ENCODE peak calls at places on chromosomes 6 and 20, in six cellular contexts. C is endothelial cell of umbilical vein, V is HepG2, J is A549, F is K562, Q is HCT116. N is an unnamed sample.

GRCh38 chr6:25232478-25232877 is 46.7 kb upstream of the CARMIL1 start:
- DNase-seq in C (no peak), V (no peak), J (no peak), F (no peak), Q (no peak), N (no peak)

GRCh38 chr6:163883946-163884345 is 469.4 kb downstream of the QKI start:
- DNase-seq in C (no peak), V (no peak), J (no peak), F (no peak), Q (no peak), N (peak)

GRCh38 chr6:45411959-45412358 is 34.2 kb upstream of the SUPT3H start:
- DNase-seq in C (no peak), V (no peak), J (no peak), F (no peak), Q (no peak), N (no peak)

GRCh38 chr20:53322651-53323050 is 271.0 kb downstream of the ZNF217 start:
- DNase-seq in C (no peak), V (no peak), J (no peak), F (no peak), Q (no peak), N (no peak)

GRCh38 chr6:1477432-1478090 is 88.2 kb downstream of the FOXF2 start:
- DNase-seq in C (peak), V (no peak), J (peak), F (no peak), Q (no peak), N (no peak)

GRCh38 chr6:90025418-90026089 is 131.3 kb downstream of the GJA10 start:
- DNase-seq in C (no peak), V (no peak), J (no peak), F (no peak), Q (peak), N (peak)

GRCh38 chr6:123926000-123926399 is 122.3 kb downstream of the NKAIN2 start:
- DNase-seq in C (no peak), V (no peak), J (no peak), F (no peak), Q (no peak), N (no peak)

GRCh38 chr20:62482970-62483369 is 7.2 kb upstream of the GATA5 start:
- DNase-seq in C (no peak), V (no peak), J (no peak), F (no peak), Q (no peak), N (no peak)

GRCh38 chr6:142300758-142301251 is 1.0 kb upstream of the ADGRG6 start:
- DNase-seq in C (peak), V (peak), J (peak), F (no peak), Q (peak), N (no peak)

GRCh38 chr6:161044335-161044734 is 52.8 kb downstream of the MAP3K4 start:
- DNase-seq in C (no peak), V (no peak), J (no peak), F (no peak), Q (no peak), N (no peak)

GRCh38 chr6:46090115-46091079 is 39.4 kb upstream of the ENPP4 start:
- DNase-seq in C (peak), V (peak), J (peak), F (peak), Q (peak), N (peak)

GRCh38 chr20:54292186-54292585 is 84.3 kb downstream of the PFDN4 start:
- DNase-seq in C (peak), V (no peak), J (no peak), F (no peak), Q (no peak), N (no peak)

GRCh38 chr6:35642471-35643161 is 46.1 kb downstream of the FKBP5 start:
- DNase-seq in C (no peak), V (no peak), J (no peak), F (no peak), Q (no peak), N (no peak)

GRCh38 chr6:86856937-86857563 is 80.3 kb upstream of the HTR1E start:
- DNase-seq in C (peak), V (peak), J (peak), F (peak), Q (peak), N (peak)

GRCh38 chr6:105836889-105837288 is 249.2 kb upstream of the PRDM1 start:
- DNase-seq in C (no peak), V (no peak), J (no peak), F (no peak), Q (no peak), N (no peak)

GRCh38 chr20:16003310-16003709 is 569.9 kb downstream of the KIF16B start:
- DNase-seq in C (no peak), V (no peak), J (no peak), F (no peak), Q (no peak), N (no peak)

GRCh38 chr6:104689551-104690205 is 170.0 kb downstream of the HACE1 start:
- DNase-seq in C (no peak), V (no peak), J (no peak), F (no peak), Q (peak), N (no peak)

GRCh38 chr6:26141378-26141901 is 54.2 kb downstream of the HFE start:
- DNase-seq in C (no peak), V (peak), J (no peak), F (no peak), Q (no peak), N (no peak)

GRCh38 chr6:144066745-144067484 is 28.5 kb downstream of the SF3B5 start:
- DNase-seq in C (no peak), V (no peak), J (no peak), F (no peak), Q (no peak), N (peak)

GRCh38 chr6:36957773-36958271 is 3.3 kb downstream of the PI16 start:
- DNase-seq in C (no peak), V (no peak), J (no peak), F (no peak), Q (no peak), N (no peak)

GRCh38 chr6:13614126-13614925 is 809 bp upstream of the NOL7 start:
- DNase-seq in C (no peak), V (peak), J (peak), F (no peak), Q (no peak), N (peak)

GRCh38 chr20:45359069-45359405 is 3.9 kb upstream of the SYS1 start:
- DNase-seq in C (peak), V (no peak), J (no peak), F (no peak), Q (no peak), N (no peak)

GRCh38 chr20:2133318-2134183 is 31.9 kb downstream of the STK35 start:
- DNase-seq in C (no peak), V (no peak), J (peak), F (no peak), Q (no peak), N (peak)

GRCh38 chr6:151681426-151682059 is 125.9 kb upstream of the ESR1 start:
- DNase-seq in C (no peak), V (peak), J (no peak), F (no peak), Q (no peak), N (no peak)

GRCh38 chr6:90080876-90081464 is 186.7 kb downstream of the GJA10 start:
- DNase-seq in C (no peak), V (no peak), J (no peak), F (no peak), Q (no peak), N (no peak)

GRCh38 chr6:152124432-152125074 is 317.1 kb downstream of the ESR1 start:
- DNase-seq in C (peak), V (peak), J (peak), F (peak), Q (peak), N (peak)

GRCh38 chr6:53119349-53119748 is 29.3 kb downstream of the GCM1 start:
- DNase-seq in C (no peak), V (peak), J (peak), F (no peak), Q (no peak), N (no peak)

GRCh38 chr20:17431621-17432364 is 99.4 kb downstream of the BFSP1 start:
- DNase-seq in C (peak), V (peak), J (peak), F (peak), Q (peak), N (peak)

GRCh38 chr20:7463290-7463689 is 477.0 kb downstream of the HAO1 start:
- DNase-seq in C (peak), V (no peak), J (no peak), F (no peak), Q (no peak), N (no peak)

GRCh38 chr6:135346747-135347146 is 150.8 kb downstream of the AHI1 start:
- DNase-seq in C (peak), V (no peak), J (no peak), F (no peak), Q (no peak), N (no peak)

GRCh38 chr6:69985180-69985579 is 118.8 kb downstream of the COL19A1 start:
- DNase-seq in C (no peak), V (no peak), J (no peak), F (no peak), Q (no peak), N (no peak)

GRCh38 chr20:5696011-5696559 is 54.1 kb upstream of the SHLD1 start:
- DNase-seq in C (no peak), V (peak), J (peak), F (no peak), Q (no peak), N (no peak)

GRCh38 chr6:141029908-141030307 is 1102.8 kb upstream of the GJE1 start:
- DNase-seq in C (no peak), V (no peak), J (no peak), F (no peak), Q (no peak), N (no peak)

GRCh38 chr6:36033935-36034334 is 6.3 kb downstream of the MAPK14 start:
- DNase-seq in C (no peak), V (no peak), J (no peak), F (no peak), Q (no peak), N (peak)

GRCh38 chr6:16903470-16903869 is 142.2 kb upstream of the ATXN1 start:
- DNase-seq in C (no peak), V (no peak), J (no peak), F (no peak), Q (no peak), N (peak)

GRCh38 chr6:93104195-93104817 is 315.1 kb downstream of the EPHA7 start:
- DNase-seq in C (no peak), V (no peak), J (no peak), F (no peak), Q (no peak), N (no peak)

GRCh38 chr6:7732219-7732618 is 6.3 kb downstream of the BMP6 start:
- DNase-seq in C (peak), V (no peak), J (no peak), F (no peak), Q (no peak), N (peak)

DNA sequence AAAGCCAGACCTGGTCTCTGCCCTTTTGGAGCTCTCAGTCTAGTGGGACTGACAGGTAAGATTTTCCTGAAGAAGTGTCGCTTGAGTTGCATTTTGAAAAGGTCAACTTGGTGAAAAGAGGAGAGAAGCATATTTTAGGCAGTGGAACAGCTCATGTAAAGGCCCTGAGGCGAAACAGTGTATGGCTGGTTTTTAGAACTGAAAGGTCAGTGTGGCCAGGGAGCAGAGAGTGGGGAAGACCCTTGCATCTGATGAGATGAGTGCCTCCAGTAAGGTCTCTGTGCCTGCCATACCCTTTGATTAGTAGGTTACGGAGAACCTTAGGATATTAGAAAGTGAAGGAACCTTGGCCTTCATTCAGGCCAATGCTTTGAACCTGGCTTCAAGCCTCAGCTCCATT is 55.9 kb upstream of the SAYSD1 start:
- DNase-seq in C (no peak), V (no peak), J (no peak), F (no peak), Q (no peak), N (no peak)
- TF ChIP-seq CTCF in C (no peak), V (no peak), J (no peak), F (no peak), Q (no peak), N (no peak)

DNA sequence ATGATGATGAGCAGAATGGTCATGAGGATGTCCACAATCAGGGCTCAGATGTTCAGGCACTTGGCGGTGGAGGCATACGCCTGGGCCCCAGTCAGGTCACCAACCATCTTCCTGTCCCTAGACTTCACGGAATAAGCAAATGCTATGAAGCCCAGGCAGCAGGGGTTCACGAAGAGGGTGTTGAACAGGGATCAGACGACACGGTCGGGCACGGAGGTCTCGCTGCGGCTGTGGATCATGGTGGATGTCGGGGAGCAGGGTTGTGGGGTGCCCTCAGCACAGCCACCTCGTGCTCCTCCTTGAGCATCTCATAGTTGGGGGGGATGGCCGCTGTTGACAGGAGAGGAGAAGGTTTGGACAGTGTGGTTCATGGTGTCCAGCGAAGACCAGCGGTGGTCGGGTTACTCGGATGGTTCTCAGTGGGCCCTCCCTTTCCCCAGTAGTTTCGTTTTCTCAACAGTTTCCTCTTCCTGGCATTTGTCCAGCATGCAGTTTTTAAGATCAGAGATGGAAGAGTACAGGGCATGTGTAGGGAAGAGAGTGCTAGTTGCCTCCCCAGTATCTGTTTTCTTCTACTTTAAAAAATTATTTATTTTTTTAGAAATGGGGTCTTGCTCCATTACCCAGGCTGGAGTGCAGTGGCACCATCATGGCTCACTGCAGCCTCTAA is 20.3 kb upstream of the SPDEF start:
- DNase-seq in C (no peak), V (no peak), J (no peak), F (no peak), Q (no peak), N (no peak)
- TF ChIP-seq MAX in C (no peak), V (no peak), J (no peak), F (no peak), Q (no peak), N (no peak)

GRCh38 chr6:158057213-158057987 is 75.7 kb downstream of the SYNJ2 start:
- DNase-seq in C (peak), V (no peak), J (peak), F (no peak), Q (peak), N (peak)
- H3K4me3 ChIP-seq in C (no peak), V (no peak), J (peak), F (no peak), Q (no peak), N (no peak)

DNA sequence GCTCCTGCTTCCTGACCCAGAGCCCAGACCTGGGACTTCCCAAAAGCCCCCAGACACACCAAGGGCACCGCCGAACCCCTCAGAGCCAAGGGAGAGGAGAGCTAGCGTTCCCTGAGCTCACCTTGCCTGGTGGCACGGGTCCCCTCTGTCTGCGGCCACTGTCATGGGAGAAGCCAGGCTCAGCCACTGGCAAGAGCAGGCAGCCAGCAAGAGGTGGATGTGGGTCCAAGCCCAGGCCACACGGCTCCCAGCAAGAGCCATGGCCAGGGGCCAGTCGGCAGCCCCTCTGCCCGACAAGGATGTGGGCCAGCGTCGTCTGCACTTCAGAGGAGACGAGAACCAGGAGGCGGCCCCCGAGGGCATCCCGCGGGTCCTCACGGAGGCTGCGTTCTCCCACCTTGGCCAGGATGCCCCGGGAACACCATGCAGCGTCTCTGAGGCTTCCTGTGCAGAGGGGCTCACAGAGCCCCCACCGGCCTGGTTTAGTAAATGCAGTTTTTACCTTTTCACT is 2.2 kb upstream of the PPDPF start:
- DNase-seq in C (no peak), V (no peak), J (no peak), F (no peak), Q (no peak), N (no peak)
- TF ChIP-seq CTCF in C (no peak), V (peak), J (no peak), F (peak), Q (no peak), N (no peak)

GRCh38 chr6:27605401-27606342 is 132.8 kb upstream of the ZNF184 start:
- DNase-seq in C (peak), V (peak), J (no peak), F (peak), Q (peak), N (no peak)
- TF ChIP-seq MAX in C (no peak), V (no peak), J (no peak), F (no peak), Q (no peak), N (no peak)

N was measured in NB4.